ENCODE peak calls at places on chromosome 7, in ten cellular contexts. M is stomach, K is heart left ventricle, S is right atrium auricular region, V is left lung, A is left ventricle myocardium inferior, R is thoracic aorta, P is iPS DF 6.9, X is neural progenitor cell, G is adipocyte. E is an unnamed sample.

GRCh38 chr7:133829336-133829897 is 297.7 kb upstream of the LRGUK start:
- DNase-seq in M (no peak), K (no peak), S (no peak), V (no peak), A (no peak), R (no peak), P (no peak), X (no peak), G (peak; percentile 44), E (no peak)

GRCh38 chr7:113100091-113100723 is 13.6 kb upstream of the GPR85 start:
- DNase-seq in M (peak; percentile 29), K (peak; percentile 49), S (no peak), V (no peak), A (peak; percentile 23), R (no peak), P (no peak), X (no peak), G (peak; percentile 48), E (no peak)

GRCh38 chr7:94696981-94697670 is 41.2 kb upstream of the SGCE start:
- DNase-seq in M (peak; percentile 44), K (peak; percentile 20), S (peak; percentile 75), V (no peak), A (no peak), R (peak; percentile 14), P (no peak), X (no peak), G (peak; percentile 96), E (no peak)

GRCh38 chr7:132738254-132738653 is 162.0 kb upstream of the PLXNA4 start:
- DNase-seq in M (no peak), K (no peak), S (no peak), V (no peak), A (no peak), R (no peak), P (no peak), X (no peak), G (peak; percentile 31), E (no peak)

GRCh38 chr7:132030161-132030568 is 473.7 kb upstream of the PODXL start:
- DNase-seq in M (peak; percentile 61), K (peak; percentile 58), S (no peak), V (no peak), A (peak; percentile 71), R (no peak), P (no peak), X (no peak), G (peak; percentile 4), E (peak; percentile 59)

GRCh38 chr7:101564778-101565211 is 64.3 kb downstream of the MYL10 start:
- DNase-seq in M (peak; percentile 32), K (no peak), S (no peak), V (no peak), A (no peak), R (no peak), P (peak; percentile 88), X (peak; percentile 80), G (no peak), E (peak; percentile 83)

GRCh38 chr7:138607216-138608126 is 93.7 kb downstream of the SVOPL start:
- DNase-seq in M (no peak), K (no peak), S (no peak), V (no peak), A (no peak), R (no peak), P (no peak), X (no peak), G (no peak), E (no peak)

GRCh38 chr7:38728145-38728544 is 97.0 kb upstream of the AMPH start:
- DNase-seq in M (no peak), K (no peak), S (no peak), V (no peak), A (no peak), R (no peak), P (no peak), X (no peak), G (no peak), E (no peak)

GRCh38 chr7:153524070-153524601 is 528.1 kb upstream of the DPP6 start:
- DNase-seq in M (no peak), K (no peak), S (no peak), V (no peak), A (peak; percentile 54), R (no peak), P (no peak), X (no peak), G (no peak), E (no peak)

GRCh38 chr7:99097730-99098129 is 46.2 kb downstream of the SMURF1 start:
- DNase-seq in M (no peak), K (no peak), S (no peak), V (no peak), A (no peak), R (no peak), P (no peak), X (no peak), G (no peak), E (no peak)

GRCh38 chr7:99096124-99096887 is 47.6 kb downstream of the SMURF1 start:
- DNase-seq in M (no peak), K (no peak), S (no peak), V (no peak), A (no peak), R (no peak), P (no peak), X (no peak), G (no peak), E (no peak)

GRCh38 chr7:99099499-99100077 is 44.3 kb downstream of the SMURF1 start:
- DNase-seq in M (no peak), K (no peak), S (no peak), V (no peak), A (no peak), R (no peak), P (no peak), X (no peak), G (no peak), E (no peak)

GRCh38 chr7:99098824-99099498 is 44.9 kb downstream of the SMURF1 start:
- DNase-seq in M (no peak), K (no peak), S (no peak), V (no peak), A (no peak), R (no peak), P (no peak), X (no peak), G (peak; percentile 62), E (peak; percentile 55)

DNA sequence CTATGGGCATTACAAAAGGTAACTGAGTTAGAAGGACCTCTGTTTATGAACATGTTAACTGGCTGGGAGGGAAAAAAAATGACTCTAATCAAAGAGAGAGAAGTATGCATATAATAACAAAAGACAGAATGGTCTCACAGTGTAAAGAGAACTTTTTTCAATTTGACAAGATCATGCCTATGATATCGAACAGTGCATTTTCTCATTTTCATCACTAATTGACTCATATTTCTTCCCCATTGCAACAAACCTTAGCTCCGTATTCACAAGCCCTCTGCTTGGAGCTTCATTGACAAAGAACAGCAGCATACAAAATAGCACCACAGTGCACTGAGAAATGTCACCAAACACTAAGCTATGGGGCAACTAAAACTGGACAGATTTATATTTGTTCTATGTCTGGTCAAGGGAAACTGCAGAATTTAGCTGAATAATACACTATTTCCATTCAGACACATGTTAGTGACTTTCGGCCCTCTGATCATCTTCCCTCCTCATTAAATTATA is 45.5 kb downstream of the SMURF1 start:
- DNase-seq in M (no peak), K (no peak), S (no peak), V (no peak), A (no peak), R (no peak), P (no peak), X (no peak), G (no peak), E (no peak)
- H3K4me3 ChIP-seq in M (no peak overlapping the region), K (no peak overlapping the region), S (no peak overlapping the region), V (no peak overlapping the region), A (no peak overlapping the region), R (peak overlapping the region; percentile 7), P (no peak overlapping the region), X (no peak overlapping the region), G (peak overlapping the region; percentile 71), E (no peak overlapping the region)

GRCh38 chr7:16398211-16399017 is 22.9 kb downstream of the CRPPA start:
- DNase-seq in M (no peak), K (no peak), S (no peak), V (peak; percentile 13), A (no peak), R (no peak), P (no peak), X (no peak), G (no peak), E (no peak)
- H3K9me3 ChIP-seq in M (peaks cover 14% of the 10 kb centered on the region), K (peaks cover 11% of the 10 kb centered on the region), S (peaks cover 6% of the 10 kb centered on the region), V (no peaks in the 10 kb centered on the region), A (peaks cover 21% of the 10 kb centered on the region), R (peaks cover 5% of the 10 kb centered on the region), P (peaks cover 2% of the 10 kb centered on the region), X (peaks cover 21% of the 10 kb centered on the region), G (peaks cover 9% of the 10 kb centered on the region), E (peaks cover 6% of the 10 kb centered on the region)

GRCh38 chr7:149494738-149495368 is 2.8 kb downstream of the ZNF746 start:
- DNase-seq in M (no peak), K (no peak), S (no peak), V (no peak), A (no peak), R (no peak), P (no peak), X (no peak), G (peak; percentile 48), E (no peak)

GRCh38 chr7:149497467-149498261 is at the start of gene ZNF746:
- DNase-seq in M (peak; percentile 88), K (peak; percentile 78), S (no peak), V (peak; percentile 98), A (peak; percentile 86), R (no peak), P (peak; percentile 45), X (peak; percentile 96), G (peak; percentile 95), E (peak; percentile 90)

GRCh38 chr7:149500201-149500600 is 2.6 kb upstream of the ZNF746 start:
- DNase-seq in M (no peak), K (no peak), S (no peak), V (no peak), A (no peak), R (no peak), P (no peak), X (no peak), G (no peak), E (no peak)

GRCh38 chr7:149495785-149496641 is 1.6 kb downstream of the ZNF746 start:
- DNase-seq in M (peak; percentile 61), K (peak; percentile 71), S (peak; percentile 92), V (no peak), A (peak; percentile 79), R (peak; percentile 71), P (no peak), X (no peak), G (peak; percentile 84), E (peak; percentile 65)

GRCh38 chr7:149496642-149497391 is 792 bp downstream of the ZNF746 start:
- DNase-seq in M (peak; percentile 43), K (peak; percentile 70), S (no peak), V (peak; percentile 90), A (peak; percentile 60), R (no peak), P (no peak), X (peak; percentile 53), G (peak; percentile 73), E (peak; percentile 76)
- H3K4me3 ChIP-seq in M (peak overlapping the region; percentile 85), K (peak overlapping the region; percentile 75), S (peak overlapping the region; percentile 72), V (peak overlapping the region; percentile 73), A (peak overlapping the region; percentile 83), R (peak overlapping the region; percentile 88), P (peak overlapping the region; percentile 73), X (peak overlapping the region; percentile 98), G (peak overlapping the region; percentile 95), E (peak overlapping the region; percentile 83)

DNA sequence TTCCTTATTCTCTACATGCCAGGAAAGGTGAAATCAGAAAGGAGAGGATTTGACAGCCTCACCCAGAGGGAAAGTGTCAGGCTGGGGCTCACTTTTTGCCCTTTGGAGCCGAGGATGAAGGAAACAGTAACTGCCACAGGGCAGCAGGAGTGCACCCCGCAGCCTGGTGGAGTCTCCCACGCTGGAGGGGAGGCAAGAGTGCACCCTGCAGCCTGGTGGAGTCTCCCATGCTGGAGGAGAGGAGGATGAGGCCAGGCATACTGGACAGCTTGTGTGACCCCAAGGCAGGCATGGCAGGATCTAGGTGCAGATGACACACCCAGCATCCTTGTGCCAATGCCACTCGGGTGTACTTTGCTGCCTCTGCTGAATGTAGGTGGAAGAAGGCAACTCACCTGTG is 484.0 kb downstream of the DNAJB6 start:
- DNase-seq in M (no peak), K (no peak), S (no peak), V (peak; percentile 52), A (no peak), R (no peak), P (no peak), X (no peak), G (no peak), E (no peak)
- H3K9me3 ChIP-seq in M (no peaks in the 10 kb centered on the region), K (no peaks in the 10 kb centered on the region), S (no peaks in the 10 kb centered on the region), V (no peaks in the 10 kb centered on the region), A (no peaks in the 10 kb centered on the region), R (no peaks in the 10 kb centered on the region), P (peaks cover 38% of the 10 kb centered on the region), X (no peaks in the 10 kb centered on the region), G (peaks cover 2% of the 10 kb centered on the region), E (no peaks in the 10 kb centered on the region)